ENCODE peak calls at places on chromosome 16, in nine cellular contexts. M, N, V, Y, K, R, A, D and U are unnamed samples.

GRCh38 chr16:87551487-87551886 is 50.8 kb upstream of the JPH3 start:
- DNase-seq in D (no peak), A (no peak), V (no peak), N (no peak), M (no peak), R (no peak), Y (no peak), K (no peak), U (no peak)

GRCh38 chr16:2838928-2839327 is 8.8 kb downstream of the ZG16B start:
- DNase-seq in A (peak), D (peak), Y (peak), V (no peak), N (no peak), M (no peak), R (peak), K (peak), U (peak)

GRCh38 chr16:13264749-13265552 is 363.6 kb downstream of the SHISA9 start:
- DNase-seq in M (no peak), K (no peak), R (no peak), A (no peak), D (no peak), Y (no peak), N (no peak), V (no peak), U (no peak)

GRCh38 chr16:66479661-66480264 is 52.7 kb downstream of the BEAN1 start:
- DNase-seq in N (no peak), R (no peak), A (no peak), M (no peak), V (no peak), K (peak), D (no peak), Y (no peak), U (no peak)

GRCh38 chr16:56880176-56880575 is 15.2 kb downstream of the SLC12A3 start:
- DNase-seq in V (no peak), R (no peak), A (no peak), N (no peak), K (no peak), M (no peak), D (no peak), Y (no peak), U (no peak)

GRCh38 chr16:89358030-89359005 is 132.0 kb downstream of the ANKRD11 start:
- DNase-seq in N (no peak), R (no peak), Y (no peak), K (no peak), A (peak), M (no peak), D (no peak), V (no peak), U (no peak)

GRCh38 chr16:81061307-81061640 is 15.8 kb downstream of the C16orf46 start:
- DNase-seq in K (no peak), N (no peak), M (no peak), D (no peak), A (no peak), Y (no peak), V (no peak), R (no peak), U (no peak)

GRCh38 chr16:1781758-1782407 is 488 bp downstream of the SPSB3 start:
- DNase-seq in M (no peak), A (peak), Y (peak), V (no peak), D (no peak), R (no peak), K (no peak), N (no peak), U (peak)

GRCh38 chr16:69707920-69708683 is 18.3 kb downstream of the NQO1 start:
- DNase-seq in R (no peak), M (no peak), K (peak), A (no peak), N (no peak), D (no peak), Y (no peak), V (no peak), U (no peak)

GRCh38 chr16:4390266-4391260 is 18.9 kb downstream of the VASN start:
- DNase-seq in R (no peak), A (no peak), M (no peak), K (no peak), N (no peak), D (no peak), V (no peak), Y (peak), U (no peak)

GRCh38 chr16:85916141-85916890 is 17.4 kb downstream of the IRF8 start:
- DNase-seq in N (no peak), V (no peak), K (peak), Y (no peak), D (no peak), M (no peak), R (no peak), A (peak), U (peak)

GRCh38 chr16:78844028-78844427 is 744.6 kb downstream of the WWOX start:
- DNase-seq in A (no peak), M (no peak), R (no peak), N (no peak), K (no peak), Y (no peak), D (no peak), V (no peak), U (no peak)

GRCh38 chr16:47142469-47143328 is 1.0 kb downstream of the NETO2 start:
- DNase-seq in M (no peak), R (no peak), V (no peak), D (peak), K (peak), N (no peak), A (peak), Y (peak), U (peak)

GRCh38 chr16:88992351-88993005 is 15.5 kb upstream of the CBFA2T3 start:
- DNase-seq in K (no peak), V (no peak), Y (no peak), M (no peak), R (no peak), A (no peak), N (no peak), D (no peak), U (no peak)

GRCh38 chr16:24645739-24646645 is 83.5 kb upstream of the TNRC6A start:
- DNase-seq in D (no peak), A (no peak), R (peak), N (peak), Y (no peak), V (peak), M (no peak), K (peak), U (peak)

GRCh38 chr16:54355251-54355650 is 68.7 kb upstream of the IRX3 start:
- DNase-seq in R (no peak), K (no peak), V (no peak), Y (no peak), A (no peak), N (no peak), M (no peak), D (no peak), U (no peak)

GRCh38 chr16:57985204-57986121 is 14.5 kb upstream of the CNGB1 start:
- DNase-seq in V (no peak), N (no peak), M (no peak), K (no peak), D (no peak), Y (peak), A (no peak), R (no peak), U (no peak)